ENCODE peak calls at places on chromosomes 3 and 15, in four cellular contexts. One of them, this sample, is unnamed.

GRCh38 chr3:196624008-196624790 is 15.3 kb upstream of the NRROS start:
- DNase-seq in HepG2: no peak
- DNase-seq in GM12878: no peak
- DNase-seq in H1: no peak
- DNase-seq in this sample: no peak

GRCh38 chr3:58924581-58924980 is 125.2 kb downstream of the CFAP20DC start:
- DNase-seq in HepG2: no peak
- DNase-seq in GM12878: no peak
- DNase-seq in H1: no peak
- DNase-seq in this sample: no peak

GRCh38 chr3:177746259-177747021 is 549.2 kb upstream of the TBL1XR1 start:
- DNase-seq in HepG2: no peak
- DNase-seq in GM12878: no peak
- DNase-seq in H1: no peak
- DNase-seq in this sample: no peak

GRCh38 chr15:98682992-98683701 is 34.8 kb downstream of the IGF1R start:
- DNase-seq in HepG2: no peak
- DNase-seq in GM12878: no peak
- DNase-seq in H1: no peak
- DNase-seq in this sample: no peak

GRCh38 chr3:36895488-36896409 is 49.1 kb downstream of the TRANK1 start:
- DNase-seq in HepG2: no peak
- DNase-seq in GM12878: no peak
- DNase-seq in H1: no peak
- DNase-seq in this sample: no peak

GRCh38 chr15:101167366-101167790 is 84.5 kb downstream of the CHSY1 start:
- DNase-seq in HepG2: peak; percentile 31
- DNase-seq in GM12878: no peak
- DNase-seq in H1: no peak
- DNase-seq in this sample: no peak

GRCh38 chr3:117719316-117719926 is 1009.8 kb downstream of the TUSC7 start:
- DNase-seq in HepG2: peak; percentile 8
- DNase-seq in GM12878: no peak
- DNase-seq in H1: no peak
- DNase-seq in this sample: no peak

GRCh38 chr3:56921573-56922571 is 120.1 kb upstream of the ARHGEF3 start:
- DNase-seq in HepG2: no peak
- DNase-seq in GM12878: no peak
- DNase-seq in H1: no peak
- DNase-seq in this sample: no peak

GRCh38 chr3:65439641-65440040 is 599.1 kb downstream of the MAGI1 start:
- DNase-seq in HepG2: peak; percentile 32
- DNase-seq in GM12878: no peak
- DNase-seq in H1: peak; percentile 46
- DNase-seq in this sample: peak; percentile 78
- TF ChIP-seq SUZ12 in HepG2: no peak
- TF ChIP-seq SUZ12 in GM12878: no peak
- TF ChIP-seq SUZ12 in H1: no peak
- TF ChIP-seq SUZ12 in this sample: no peak

GRCh38 chr15:73996939-73997338 is 2.4 kb downstream of the PML start:
- DNase-seq in HepG2: no peak
- DNase-seq in GM12878: no peak
- DNase-seq in H1: no peak
- DNase-seq in this sample: no peak
- H3K4me3 ChIP-seq in HepG2: no peak overlapping the region
- H3K4me3 ChIP-seq in GM12878: peak overlapping the region; percentile 95
- H3K4me3 ChIP-seq in H1: no peak overlapping the region
- H3K4me3 ChIP-seq in this sample: no peak overlapping the region

DNA sequence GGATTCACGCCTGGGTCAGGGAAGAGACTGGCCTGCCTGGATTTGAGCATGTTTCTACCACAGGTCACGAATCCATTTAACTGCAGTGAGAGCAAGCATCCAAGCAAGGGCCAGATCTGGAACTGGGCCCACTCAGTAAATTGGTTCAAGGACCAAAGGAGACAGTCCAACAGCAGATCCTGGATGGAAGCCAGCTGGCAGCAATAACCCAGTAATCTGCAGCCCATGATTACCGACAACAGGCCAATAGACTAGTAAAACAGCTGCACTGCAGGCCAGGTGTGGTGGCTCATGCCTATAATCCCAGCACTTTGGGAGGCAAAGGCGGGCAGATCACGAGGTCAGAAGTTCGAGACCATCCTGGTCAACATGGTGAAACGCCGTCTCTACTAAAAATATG is 11.8 kb downstream of the SAMD7 start:
- DNase-seq in HepG2: peak; percentile 6
- DNase-seq in GM12878: no peak
- DNase-seq in H1: no peak
- DNase-seq in this sample: no peak
- TF ChIP-seq ZNF274 in HepG2: no peak
- TF ChIP-seq ZNF274 in GM12878: no peak
- TF ChIP-seq ZNF274 in H1: no peak
- TF ChIP-seq ZNF274 in this sample: no peak

DNA sequence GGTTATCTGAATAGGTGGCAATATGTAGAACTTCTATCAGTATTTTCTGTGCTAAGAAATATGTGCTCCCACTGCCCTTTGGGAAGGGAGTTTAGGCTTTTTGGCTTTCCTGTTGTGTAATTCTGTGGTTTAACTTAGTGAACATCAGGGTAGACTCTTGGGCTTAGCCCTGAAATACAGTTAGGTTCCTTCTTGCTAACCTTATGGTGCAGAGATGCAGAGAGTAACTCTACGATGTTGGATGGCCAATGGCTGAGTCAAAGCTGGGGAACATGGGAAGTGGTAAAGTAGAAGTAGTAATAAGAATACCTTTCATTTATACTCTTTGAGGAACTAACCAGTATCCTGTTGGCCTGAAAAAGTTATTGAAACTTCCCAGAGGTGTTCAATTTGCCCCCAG is 80.8 kb upstream of the IL12A start:
- DNase-seq in HepG2: no peak
- DNase-seq in GM12878: no peak
- DNase-seq in H1: no peak
- DNase-seq in this sample: no peak
- TF ChIP-seq SUZ12 in HepG2: no peak
- TF ChIP-seq SUZ12 in GM12878: no peak
- TF ChIP-seq SUZ12 in H1: no peak
- TF ChIP-seq SUZ12 in this sample: no peak

GRCh38 chr3:108131105-108131794 is 40.4 kb upstream of the CD47 start:
- DNase-seq in HepG2: no peak
- DNase-seq in GM12878: no peak
- DNase-seq in H1: no peak
- DNase-seq in this sample: no peak

GRCh38 chr3:108133858-108134554 is 43.2 kb upstream of the CD47 start:
- DNase-seq in HepG2: no peak
- DNase-seq in GM12878: no peak
- DNase-seq in H1: no peak
- DNase-seq in this sample: no peak

GRCh38 chr3:108131795-108132134 is 40.9 kb upstream of the CD47 start:
- DNase-seq in HepG2: no peak
- DNase-seq in GM12878: no peak
- DNase-seq in H1: no peak
- DNase-seq in this sample: no peak

GRCh38 chr3:108134555-108134880 is 43.7 kb upstream of the CD47 start:
- DNase-seq in HepG2: no peak
- DNase-seq in GM12878: no peak
- DNase-seq in H1: no peak
- DNase-seq in this sample: no peak

GRCh38 chr3:108132727-108133373 is 42.0 kb upstream of the CD47 start:
- DNase-seq in HepG2: no peak
- DNase-seq in GM12878: no peak
- DNase-seq in H1: no peak
- DNase-seq in this sample: no peak
- H3K4me3 ChIP-seq in HepG2: no peak overlapping the region
- H3K4me3 ChIP-seq in GM12878: peak overlapping the region; percentile 29
- H3K4me3 ChIP-seq in H1: no peak overlapping the region
- H3K4me3 ChIP-seq in this sample: no peak overlapping the region

DNA sequence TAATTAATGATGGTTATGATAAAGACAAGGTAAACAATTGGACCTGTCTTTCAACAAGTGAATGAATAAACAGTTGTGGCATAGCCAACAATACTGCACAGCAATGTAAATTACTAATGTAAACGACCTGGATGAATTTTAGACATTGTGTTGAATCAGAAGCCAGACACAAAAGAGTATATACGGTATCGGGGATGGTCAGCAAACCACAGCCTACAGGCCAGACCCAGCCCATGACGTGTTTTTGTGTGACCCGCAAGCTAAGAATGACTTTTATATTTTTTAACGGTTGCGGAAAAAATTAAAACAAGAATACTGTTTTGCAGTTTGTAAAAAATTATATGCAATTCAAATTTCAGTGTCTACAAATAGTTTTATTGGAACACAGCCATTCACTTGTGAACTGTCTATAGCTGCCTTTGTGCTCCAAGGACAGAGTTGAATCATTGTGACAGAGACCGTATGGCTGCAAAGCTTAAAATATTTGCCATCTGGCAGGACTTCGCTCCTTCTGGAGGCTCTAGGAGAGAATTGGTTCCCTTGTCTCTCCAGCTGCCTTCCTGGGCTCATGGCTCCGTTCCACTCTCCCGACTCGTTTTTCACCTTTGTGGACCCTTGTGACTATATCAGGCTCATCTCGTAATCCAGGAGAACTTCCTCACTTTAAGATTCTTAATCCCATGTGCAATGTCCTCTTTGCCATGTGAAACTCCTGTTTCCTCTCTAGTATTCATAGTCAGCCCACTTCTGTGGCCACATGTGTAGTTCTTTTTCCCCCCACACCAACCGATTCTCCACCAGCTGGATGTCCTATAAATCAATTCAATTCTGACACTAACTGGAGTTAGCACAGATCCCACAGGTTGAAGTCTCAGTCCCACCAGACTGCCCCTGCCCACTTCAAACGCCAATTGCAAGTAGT is 72.7 kb downstream of the CMTM8 start:
- DNase-seq in HepG2: peak; percentile 92
- DNase-seq in GM12878: no peak
- DNase-seq in H1: no peak
- DNase-seq in this sample: no peak
- TF ChIP-seq ZNF274 in HepG2: no peak
- TF ChIP-seq ZNF274 in GM12878: no peak
- TF ChIP-seq ZNF274 in H1: no peak
- TF ChIP-seq ZNF274 in this sample: no peak

GRCh38 chr3:6644070-6644929 is 216.6 kb upstream of the GRM7 start:
- DNase-seq in HepG2: no peak
- DNase-seq in GM12878: peak; percentile 25
- DNase-seq in H1: no peak
- DNase-seq in this sample: no peak

DNA sequence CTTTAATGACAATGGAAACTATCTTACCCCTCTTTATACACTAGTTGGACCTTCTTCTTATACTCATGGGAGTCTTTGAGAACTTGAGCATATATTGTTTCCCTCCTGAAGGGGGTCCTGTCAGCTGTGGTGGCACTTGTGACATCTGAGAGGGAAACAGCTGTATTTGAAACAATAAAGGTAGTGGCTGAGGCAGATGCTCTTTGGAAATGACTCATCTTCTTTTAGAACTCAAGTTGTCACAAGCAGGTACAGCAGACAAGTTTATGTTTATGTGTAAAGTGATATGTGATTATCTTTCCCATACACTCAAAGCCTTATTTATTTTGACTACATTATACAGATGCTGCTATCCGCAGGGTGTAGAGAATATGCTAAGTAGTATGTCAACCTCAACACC is 220.0 kb upstream of the GRM7 start:
- DNase-seq in HepG2: no peak
- DNase-seq in GM12878: peak; percentile 2
- DNase-seq in H1: no peak
- DNase-seq in this sample: no peak
- TF ChIP-seq SUZ12 in HepG2: no peak
- TF ChIP-seq SUZ12 in GM12878: no peak
- TF ChIP-seq SUZ12 in H1: no peak
- TF ChIP-seq SUZ12 in this sample: no peak